ENCODE peak calls at places on chromosomes 16 and 17, in six cellular contexts. V, M, C, R, O and T are unnamed samples.

GRCh38 chr17:1928976-1929375 is 96.2 kb downstream of the RTN4RL1 start:
- DNase-seq in V (no peak), M (no peak), C (no peak), R (no peak), O (no peak), T (no peak)

GRCh38 chr17:35167666-35168065 is 20.0 kb downstream of the UNC45B start:
- DNase-seq in V (no peak), M (no peak), C (no peak), R (no peak), O (no peak), T (no peak)

GRCh38 chr17:48460055-48460454 is 30.0 kb upstream of the SKAP1 start:
- DNase-seq in V (no peak), M (no peak), C (no peak), R (no peak), O (no peak), T (no peak)

GRCh38 chr16:78916928-78917545 is 683.5 kb downstream of the MAF start:
- DNase-seq in V (no peak), M (no peak), C (no peak), R (no peak), O (no peak), T (no peak)

GRCh38 chr16:82671743-82672142 is 45.0 kb downstream of the CDH13 start:
- DNase-seq in V (no peak), M (no peak), C (peak), R (no peak), O (no peak), T (no peak)

GRCh38 chr17:19317359-19318095 is 45.0 kb downstream of the B9D1 start:
- DNase-seq in V (no peak), M (no peak), C (no peak), R (no peak), O (no peak), T (no peak)

GRCh38 chr17:76791053-76791980 is 53.4 kb downstream of the MFSD11 start:
- DNase-seq in V (no peak), M (peak), C (peak), R (no peak), O (no peak), T (no peak)

GRCh38 chr16:58513874-58514273 is 1.4 kb upstream of the SETD6 start:
- DNase-seq in V (no peak), M (no peak), C (no peak), R (no peak), O (no peak), T (no peak)

GRCh38 chr16:87926246-87927194 is 9.8 kb downstream of the CA5A start:
- DNase-seq in V (no peak), M (peak), C (peak), R (no peak), O (no peak), T (no peak)

GRCh38 chr16:68350951-68351350 is 40.1 kb downstream of the PRMT7 start:
- DNase-seq in V (no peak), M (no peak), C (no peak), R (no peak), O (no peak), T (no peak)

GRCh38 chr17:76161113-76161512 is 20.1 kb upstream of the FOXJ1 start:
- DNase-seq in V (no peak), M (no peak), C (no peak), R (no peak), O (no peak), T (no peak)

GRCh38 chr17:65294184-65294719 is 157.1 kb downstream of the RGS9 start:
- DNase-seq in V (no peak), M (peak), C (peak), R (peak), O (peak), T (peak)

GRCh38 chr16:27449434-27450188 is 47.6 kb downstream of the IL21R start:
- DNase-seq in V (no peak), M (peak), C (peak), R (no peak), O (peak), T (peak)

GRCh38 chr17:76969598-76970172 is 101.5 kb downstream of the MGAT5B start:
- DNase-seq in V (no peak), M (no peak), C (no peak), R (no peak), O (no peak), T (no peak)

GRCh38 chr16:47110939-47111338 is 32.8 kb downstream of the NETO2 start:
- DNase-seq in V (no peak), M (no peak), C (no peak), R (no peak), O (no peak), T (no peak)

GRCh38 chr17:74635418-74635817 is 11.9 kb upstream of the CD300E start:
- DNase-seq in V (no peak), M (no peak), C (no peak), R (no peak), O (no peak), T (no peak)

GRCh38 chr16:89615596-89616090 is 2.2 kb downstream of the DPEP1 start:
- DNase-seq in V (no peak), M (peak), C (peak), R (no peak), O (no peak), T (peak)